ENCODE peak calls at places on chromosomes 4 and X, in seven cellular contexts. One of them, this sample, is unnamed.

GRCh38 chr4:152699313-152699712 is 19.5 kb upstream of the TMEM154 start:
- DNase-seq in T47D: no peak
- DNase-seq in EH: no peak
- DNase-seq in tibial nerve: no peak
- DNase-seq in neural crest cell: no peak
- DNase-seq in pancreas: no peak
- DNase-seq in aorta: no peak
- DNase-seq in this sample: no peak

GRCh38 chrX:51891821-51892551 is 1.4 kb upstream of the MAGED1 start:
- DNase-seq in tibial nerve: peak; percentile 55
- DNase-seq in pancreas: no peak
- DNase-seq in neural crest cell: no peak
- DNase-seq in T47D: no peak
- DNase-seq in aorta: peak; percentile 61
- DNase-seq in EH: peak; percentile 93
- DNase-seq in this sample: no peak

GRCh38 chrX:1093586-1094538 is 118.6 kb downstream of the CRLF2 start:
- DNase-seq in aorta: peak; percentile 66
- DNase-seq in tibial nerve: no peak
- DNase-seq in T47D: no peak
- DNase-seq in neural crest cell: no peak
- DNase-seq in pancreas: no peak
- DNase-seq in EH: no peak
- DNase-seq in this sample: no peak

GRCh38 chr4:74370912-74371311 is 6.0 kb downstream of the EREG start:
- DNase-seq in neural crest cell: peak; percentile 18
- DNase-seq in aorta: no peak
- DNase-seq in pancreas: no peak
- DNase-seq in tibial nerve: no peak
- DNase-seq in T47D: peak; percentile 23
- DNase-seq in EH: peak; percentile 67
- DNase-seq in this sample: no peak

GRCh38 chr4:111934294-111934693 is 211.0 kb upstream of the FAM241A start:
- DNase-seq in pancreas: no peak
- DNase-seq in EH: no peak
- DNase-seq in tibial nerve: no peak
- DNase-seq in T47D: no peak
- DNase-seq in aorta: no peak
- DNase-seq in neural crest cell: no peak
- DNase-seq in this sample: no peak

GRCh38 chr4:101018836-101019235 is 328.5 kb downstream of the PPP3CA start:
- DNase-seq in aorta: no peak
- DNase-seq in T47D: no peak
- DNase-seq in EH: no peak
- DNase-seq in neural crest cell: no peak
- DNase-seq in pancreas: no peak
- DNase-seq in tibial nerve: no peak
- DNase-seq in this sample: no peak

GRCh38 chr4:108224628-108225053 is 55.9 kb upstream of the LEF1 start:
- DNase-seq in neural crest cell: no peak
- DNase-seq in T47D: no peak
- DNase-seq in aorta: no peak
- DNase-seq in pancreas: peak; percentile 7
- DNase-seq in EH: peak; percentile 23
- DNase-seq in tibial nerve: no peak
- DNase-seq in this sample: no peak

GRCh38 chr4:54082168-54082567 is 17.8 kb upstream of the CHIC2 start:
- DNase-seq in aorta: no peak
- DNase-seq in pancreas: no peak
- DNase-seq in EH: peak; percentile 99
- DNase-seq in neural crest cell: no peak
- DNase-seq in tibial nerve: no peak
- DNase-seq in T47D: no peak
- DNase-seq in this sample: no peak

GRCh38 chrX:47958943-47959342 is 44.8 kb downstream of the ZNF182 start:
- DNase-seq in tibial nerve: no peak
- DNase-seq in neural crest cell: no peak
- DNase-seq in EH: peak; percentile 3
- DNase-seq in T47D: no peak
- DNase-seq in aorta: no peak
- DNase-seq in pancreas: peak; percentile 6
- DNase-seq in this sample: no peak

GRCh38 chr4:124636793-124637192 is 75.7 kb downstream of the ANKRD50 start:
- DNase-seq in T47D: no peak
- DNase-seq in aorta: no peak
- DNase-seq in neural crest cell: no peak
- DNase-seq in tibial nerve: no peak
- DNase-seq in EH: no peak
- DNase-seq in pancreas: no peak
- DNase-seq in this sample: no peak

GRCh38 chr4:4339504-4340085 is 47.3 kb upstream of the NSG1 start:
- DNase-seq in EH: no peak
- DNase-seq in neural crest cell: no peak
- DNase-seq in pancreas: no peak
- DNase-seq in tibial nerve: no peak
- DNase-seq in T47D: no peak
- DNase-seq in aorta: peak; percentile 10
- DNase-seq in this sample: no peak

GRCh38 chrX:38796926-38797325 is 4.3 kb upstream of the MID1IP1 start:
- DNase-seq in aorta: no peak
- DNase-seq in pancreas: no peak
- DNase-seq in EH: peak; percentile 74
- DNase-seq in neural crest cell: no peak
- DNase-seq in tibial nerve: no peak
- DNase-seq in T47D: no peak
- DNase-seq in this sample: no peak

GRCh38 chrX:134236690-134237362 is at the start of gene CCDC160:
- DNase-seq in T47D: peak; percentile 19
- DNase-seq in pancreas: peak; percentile 47
- DNase-seq in tibial nerve: peak; percentile 8
- DNase-seq in neural crest cell: peak; percentile 73
- DNase-seq in aorta: peak; percentile 79
- DNase-seq in EH: peak; percentile 24
- DNase-seq in this sample: no peak

GRCh38 chr4:180422989-180423766 is 1820.0 kb upstream of the TENM3 start:
- DNase-seq in pancreas: no peak
- DNase-seq in aorta: no peak
- DNase-seq in T47D: no peak
- DNase-seq in tibial nerve: no peak
- DNase-seq in neural crest cell: no peak
- DNase-seq in EH: no peak
- DNase-seq in this sample: no peak

GRCh38 chrX:37825225-37825842 is 22.0 kb downstream of the DYNLT3 start:
- DNase-seq in EH: peak; percentile 34
- DNase-seq in aorta: no peak
- DNase-seq in tibial nerve: peak; percentile 60
- DNase-seq in pancreas: peak; percentile 2
- DNase-seq in T47D: no peak
- DNase-seq in neural crest cell: peak; percentile 21
- DNase-seq in this sample: peak; percentile 41

GRCh38 chr4:82715731-82716617 is 82.6 kb downstream of the SCD5 start:
- DNase-seq in tibial nerve: no peak
- DNase-seq in neural crest cell: no peak
- DNase-seq in pancreas: no peak
- DNase-seq in T47D: no peak
- DNase-seq in EH: peak; percentile 86
- DNase-seq in aorta: no peak
- DNase-seq in this sample: no peak

GRCh38 chrX:110286126-110286525 is 31.8 kb downstream of the AMMECR1 start:
- DNase-seq in EH: peak; percentile 88
- DNase-seq in T47D: no peak
- DNase-seq in tibial nerve: no peak
- DNase-seq in pancreas: no peak
- DNase-seq in neural crest cell: no peak
- DNase-seq in aorta: no peak
- DNase-seq in this sample: no peak

GRCh38 chr4:87574996-87575395 is 33.3 kb upstream of the DSPP start:
- DNase-seq in pancreas: no peak
- DNase-seq in tibial nerve: no peak
- DNase-seq in neural crest cell: no peak
- DNase-seq in T47D: no peak
- DNase-seq in EH: peak; percentile 27
- DNase-seq in aorta: no peak
- DNase-seq in this sample: no peak

GRCh38 chr4:11743236-11743635 is 314.5 kb upstream of the HS3ST1 start:
- DNase-seq in T47D: no peak
- DNase-seq in aorta: no peak
- DNase-seq in tibial nerve: no peak
- DNase-seq in pancreas: no peak
- DNase-seq in neural crest cell: no peak
- DNase-seq in EH: no peak
- DNase-seq in this sample: no peak

GRCh38 chrX:12868747-12869146 is 1.9 kb downstream of the TLR7 start:
- DNase-seq in pancreas: no peak
- DNase-seq in EH: no peak
- DNase-seq in tibial nerve: no peak
- DNase-seq in neural crest cell: no peak
- DNase-seq in aorta: no peak
- DNase-seq in T47D: no peak
- DNase-seq in this sample: no peak

GRCh38 chr4:186840222-186840701 is 116.6 kb upstream of the FAT1 start:
- DNase-seq in T47D: no peak
- DNase-seq in neural crest cell: no peak
- DNase-seq in EH: peak; percentile 38
- DNase-seq in pancreas: peak; percentile 4
- DNase-seq in aorta: no peak
- DNase-seq in tibial nerve: peak; percentile 82
- DNase-seq in this sample: no peak

GRCh38 chrX:32572644-32573043 is 638.7 kb downstream of the DMD start:
- DNase-seq in pancreas: no peak
- DNase-seq in EH: no peak
- DNase-seq in T47D: no peak
- DNase-seq in neural crest cell: no peak
- DNase-seq in tibial nerve: no peak
- DNase-seq in aorta: no peak
- DNase-seq in this sample: no peak

GRCh38 chr4:139560396-139561084 is 4.5 kb upstream of the SETD7 start:
- DNase-seq in pancreas: no peak
- DNase-seq in EH: peak; percentile 39
- DNase-seq in tibial nerve: no peak
- DNase-seq in aorta: no peak
- DNase-seq in neural crest cell: no peak
- DNase-seq in T47D: no peak
- DNase-seq in this sample: no peak

GRCh38 chrX:68196939-68197791 is 236.1 kb downstream of the OPHN1 start:
- DNase-seq in pancreas: peak; percentile 7
- DNase-seq in tibial nerve: peak; percentile 35
- DNase-seq in T47D: peak; percentile 21
- DNase-seq in neural crest cell: peak; percentile 4
- DNase-seq in EH: peak; percentile 47
- DNase-seq in aorta: no peak
- DNase-seq in this sample: no peak

GRCh38 chr4:95267081-95267480 is 281.7 kb downstream of the UNC5C start:
- DNase-seq in neural crest cell: no peak
- DNase-seq in pancreas: no peak
- DNase-seq in T47D: no peak
- DNase-seq in aorta: no peak
- DNase-seq in EH: peak; percentile 12
- DNase-seq in tibial nerve: no peak
- DNase-seq in this sample: no peak

GRCh38 chr4:9983211-9983610 is 38.1 kb downstream of the SLC2A9 start:
- DNase-seq in EH: no peak
- DNase-seq in aorta: no peak
- DNase-seq in tibial nerve: no peak
- DNase-seq in T47D: no peak
- DNase-seq in neural crest cell: no peak
- DNase-seq in pancreas: no peak
- DNase-seq in this sample: no peak

GRCh38 chrX:14964500-14964899 is 91.3 kb downstream of the MOSPD2 start:
- DNase-seq in tibial nerve: no peak
- DNase-seq in neural crest cell: no peak
- DNase-seq in aorta: no peak
- DNase-seq in EH: peak; percentile 67
- DNase-seq in pancreas: no peak
- DNase-seq in T47D: no peak
- DNase-seq in this sample: no peak

GRCh38 chrX:19846995-19847790 is 40.2 kb downstream of the SH3KBP1 start:
- DNase-seq in aorta: no peak
- DNase-seq in EH: peak; percentile 89
- DNase-seq in tibial nerve: peak; percentile 16
- DNase-seq in T47D: no peak
- DNase-seq in neural crest cell: no peak
- DNase-seq in pancreas: no peak
- DNase-seq in this sample: no peak

GRCh38 chr4:142416711-142417275 is 429.3 kb downstream of the INPP4B start:
- DNase-seq in neural crest cell: no peak
- DNase-seq in T47D: no peak
- DNase-seq in pancreas: no peak
- DNase-seq in EH: peak; percentile 34
- DNase-seq in aorta: no peak
- DNase-seq in tibial nerve: no peak
- DNase-seq in this sample: no peak

GRCh38 chr4:148395771-148396170 is 46.4 kb downstream of the NR3C2 start:
- DNase-seq in neural crest cell: no peak
- DNase-seq in T47D: no peak
- DNase-seq in tibial nerve: no peak
- DNase-seq in pancreas: no peak
- DNase-seq in aorta: no peak
- DNase-seq in EH: no peak
- DNase-seq in this sample: no peak

GRCh38 chrX:155611302-155611701 is 1.4 kb downstream of the TMLHE start:
- DNase-seq in aorta: no peak
- DNase-seq in T47D: no peak
- DNase-seq in EH: no peak
- DNase-seq in neural crest cell: no peak
- DNase-seq in pancreas: no peak
- DNase-seq in tibial nerve: no peak
- DNase-seq in this sample: no peak

GRCh38 chrX:10597871-10598270 is 22.5 kb downstream of the MID1 start:
- DNase-seq in pancreas: no peak
- DNase-seq in aorta: no peak
- DNase-seq in neural crest cell: no peak
- DNase-seq in EH: peak; percentile 61
- DNase-seq in tibial nerve: no peak
- DNase-seq in T47D: no peak
- DNase-seq in this sample: no peak

GRCh38 chr4:185238261-185238681 is 28.9 kb downstream of the SNX25 start:
- DNase-seq in tibial nerve: no peak
- DNase-seq in aorta: no peak
- DNase-seq in T47D: no peak
- DNase-seq in pancreas: no peak
- DNase-seq in EH: peak; percentile 79
- DNase-seq in neural crest cell: no peak
- DNase-seq in this sample: no peak

GRCh38 chr4:23298371-23298770 is 591.5 kb downstream of the PPARGC1A start:
- DNase-seq in neural crest cell: no peak
- DNase-seq in T47D: no peak
- DNase-seq in aorta: no peak
- DNase-seq in EH: no peak
- DNase-seq in tibial nerve: no peak
- DNase-seq in pancreas: no peak
- DNase-seq in this sample: no peak

GRCh38 chr4:118345813-118346212 is 7.0 kb downstream of the PRSS12 start:
- DNase-seq in neural crest cell: no peak
- DNase-seq in EH: peak; percentile 47
- DNase-seq in tibial nerve: no peak
- DNase-seq in T47D: no peak
- DNase-seq in aorta: no peak
- DNase-seq in pancreas: no peak
- DNase-seq in this sample: no peak

GRCh38 chr4:158809611-158810486 is 41.0 kb downstream of the FNIP2 start:
- DNase-seq in neural crest cell: no peak
- DNase-seq in EH: peak; percentile 99
- DNase-seq in tibial nerve: peak; percentile 57
- DNase-seq in T47D: no peak
- DNase-seq in aorta: no peak
- DNase-seq in pancreas: no peak
- DNase-seq in this sample: no peak

This sample was measured in activated T-cell treated with anti-CD3 and anti-CD28 coated beads, Interleukin-2, amount 50 U/mL, for 4 hours.